ENCODE peak calls at places on chromosomes 16 and 17, in seven cellular contexts. Y is cerebellar nuclear complex, T is lower leg skin, I is HFFc6, L is omental fat pad, A is thoracic aorta, M is stomach. C is an unnamed sample.

GRCh38 chr17:78086740-78087139 is 41.8 kb downstream of the TMC6 start:
- DNase-seq in I (no peak), T (peak; percentile 49), L (no peak), M (no peak), A (no peak), Y (no peak), C (no peak)

GRCh38 chr16:53904533-53904932 is 200.6 kb downstream of the FTO start:
- DNase-seq in Y (peak; percentile 24), A (no peak), T (no peak), L (no peak), I (no peak), M (no peak), C (no peak)

GRCh38 chr16:27436065-27436464 is 34.1 kb downstream of the IL21R start:
- DNase-seq in A (no peak), M (no peak), L (no peak), Y (no peak), T (peak; percentile 81), I (no peak), C (no peak)

GRCh38 chr17:60151355-60151754 is 1.6 kb downstream of the CA4 start:
- DNase-seq in T (no peak), A (no peak), M (no peak), Y (no peak), L (no peak), I (no peak), C (peak; percentile 44)

GRCh38 chr17:13638855-13639458 is 37.2 kb upstream of the HS3ST3A1 start:
- DNase-seq in I (peak; percentile 10), T (no peak), A (no peak), L (no peak), M (no peak), Y (no peak), C (no peak)

GRCh38 chr17:27109346-27109745 is 184.6 kb upstream of the WSB1 start:
- DNase-seq in T (no peak), A (no peak), L (no peak), Y (no peak), I (no peak), M (no peak), C (no peak)

GRCh38 chr17:7435676-7436555 is 681 bp downstream of the TMEM102 start:
- DNase-seq in L (no peak), T (peak; percentile 93), I (no peak), A (no peak), M (peak; percentile 53), Y (no peak), C (peak; percentile 81)

GRCh38 chr16:31527617-31528287 is at the start of gene AHSP:
- DNase-seq in Y (no peak), M (no peak), T (no peak), I (no peak), L (no peak), A (no peak), C (no peak)

GRCh38 chr17:73309727-73310555 is 1.9 kb downstream of the CDC42EP4 start:
- DNase-seq in Y (no peak), L (no peak), M (peak; percentile 78), A (no peak), T (no peak), I (no peak), C (no peak)

GRCh38 chr17:35448214-35448898 is at the start of gene SLFN13:
- DNase-seq in T (peak; percentile 95), I (peak; percentile 18), M (peak; percentile 87), Y (no peak), A (no peak), L (peak; percentile 63), C (peak; percentile 89)

C was measured in lower lobe of right lung.